ENCODE peak calls at places on chromosomes 12 and 14, in four cellular contexts. H, L, N and Y are unnamed samples.

GRCh38 chr12:40325349-40325960 is 100.7 kb downstream of the LRRK2 start:
- DNase-seq in N (peak; percentile 75), H (no peak), L (peak; percentile 4), Y (peak; percentile 44)

GRCh38 chr14:101201535-101202125 is 298.1 kb upstream of the RTL1 start:
- DNase-seq in H (peak; percentile 14), N (no peak), L (no peak), Y (peak; percentile 15)

GRCh38 chr12:103840399-103840880 is 594 bp downstream of the NT5DC3 start:
- DNase-seq in N (peak; percentile 28), L (peak; percentile 25), H (no peak), Y (no peak)

GRCh38 chr12:26318661-26319068 is 123.3 kb downstream of the SSPN start:
- DNase-seq in N (peak; percentile 33), L (peak; percentile 89), H (no peak), Y (no peak)

GRCh38 chr12:1795785-1796514 is 24.4 kb upstream of the LRTM2 start:
- DNase-seq in N (peak; percentile 89), H (peak; percentile 94), L (peak; percentile 81), Y (peak; percentile 90)

GRCh38 chr14:50488521-50488920 is 43.8 kb downstream of the MAP4K5 start:
- DNase-seq in H (no peak), L (no peak), N (no peak), Y (no peak)

GRCh38 chr12:18658829-18659228 is 79.0 kb downstream of the PLCZ1 start:
- DNase-seq in N (peak; percentile 25), L (peak; percentile 15), H (no peak), Y (no peak)

GRCh38 chr14:68820999-68821683 is 28.3 kb upstream of the ZFP36L1 start:
- DNase-seq in N (no peak), H (no peak), L (no peak), Y (no peak)

GRCh38 chr12:70449074-70449757 is 83.1 kb downstream of the KCNMB4 start:
- DNase-seq in H (no peak), N (no peak), L (peak; percentile 10), Y (no peak)

GRCh38 chr14:77838756-77839565 is 39.1 kb downstream of the ADCK1 start:
- DNase-seq in H (no peak), N (no peak), L (no peak), Y (no peak)

GRCh38 chr12:116303076-116303465 is 25.6 kb upstream of the MED13L start:
- DNase-seq in L (no peak), H (no peak), N (no peak), Y (no peak)

GRCh38 chr12:50597200-50598195 is 92.7 kb downstream of the DIP2B start:
- DNase-seq in N (peak; percentile 46), H (no peak), L (peak; percentile 93), Y (no peak)

GRCh38 chr12:52175411-52176350 is 16.1 kb downstream of the KRT80 start:
- DNase-seq in N (no peak), L (no peak), H (no peak), Y (peak; percentile 61)

GRCh38 chr12:57320639-57321038 is 69.7 kb upstream of the STAC3 start:
- DNase-seq in N (no peak), L (peak; percentile 17), H (no peak), Y (no peak)

GRCh38 chr12:14066021-14066420 is 84.6 kb upstream of the GRIN2B start:
- DNase-seq in H (no peak), N (peak; percentile 56), L (no peak), Y (no peak)

GRCh38 chr12:23542187-23542586 is 407.3 kb downstream of the SOX5 start:
- DNase-seq in N (peak; percentile 37), L (no peak), H (no peak), Y (no peak)

GRCh38 chr14:56858422-56858821 is 48.1 kb upstream of the OTX2 start:
- DNase-seq in H (no peak), L (no peak), N (peak; percentile 91), Y (no peak)

GRCh38 chr12:115810166-115810565 is 467.3 kb downstream of the MED13L start:
- DNase-seq in H (no peak), L (no peak), N (no peak), Y (no peak)

GRCh38 chr12:123151679-123152454 is 977 bp upstream of the PITPNM2 start:
- DNase-seq in L (no peak), N (peak; percentile 47), H (no peak), Y (peak; percentile 53)

GRCh38 chr12:122363782-122364181 is 58.7 kb downstream of the CLIP1 start:
- DNase-seq in H (no peak), N (no peak), L (no peak), Y (no peak)

GRCh38 chr14:47155395-47155794 is 503.8 kb upstream of the RPL10L start:
- DNase-seq in N (no peak), H (no peak), L (no peak), Y (no peak)

GRCh38 chr12:115212356-115212755 is 528.4 kb upstream of the TBX3 start:
- DNase-seq in N (no peak), L (no peak), H (no peak), Y (no peak)

GRCh38 chr14:104939666-104940410 is 15.2 kb downstream of the PLD4 start:
- DNase-seq in N (no peak), L (no peak), H (no peak), Y (no peak)

GRCh38 chr14:99860219-99860618 is 67.0 kb downstream of the EML1 start:
- DNase-seq in L (no peak), H (no peak), N (no peak), Y (no peak)

GRCh38 chr14:73272393-73272792 is 35.1 kb downstream of the PAPLN start:
- DNase-seq in N (no peak), H (no peak), L (no peak), Y (no peak)

GRCh38 chr12:124452576-124453391 is 114.6 kb downstream of the NCOR2 start:
- DNase-seq in L (no peak), H (no peak), N (no peak), Y (no peak)

GRCh38 chr14:61668267-61668666 is 27.0 kb upstream of the HIF1A start:
- DNase-seq in H (no peak), L (no peak), N (no peak), Y (no peak)

GRCh38 chr14:47710581-47710980 is 35.2 kb upstream of the MDGA2 start:
- DNase-seq in L (no peak), H (no peak), N (no peak), Y (no peak)

GRCh38 chr12:25236626-25237025 is 14.1 kb downstream of the KRAS start:
- DNase-seq in N (no peak), H (no peak), L (peak; percentile 51), Y (no peak)

GRCh38 chr14:77582511-77582910 is 33.9 kb downstream of the SPTLC2 start:
- DNase-seq in N (no peak), H (no peak), L (peak; percentile 61), Y (no peak)

GRCh38 chr12:84599539-84599938 is 313.1 kb downstream of the SLC6A15 start:
- DNase-seq in L (no peak), H (no peak), N (peak; percentile 83), Y (no peak)

GRCh38 chr12:111084605-111085004 is 164.2 kb upstream of the MYL2 start:
- DNase-seq in L (no peak), H (no peak), N (no peak), Y (no peak)

GRCh38 chr12:116656371-116656770 is 81.5 kb downstream of the SPRING1 start:
- DNase-seq in N (no peak), L (no peak), H (no peak), Y (no peak)

GRCh38 chr12:12881495-12881894 is 9.9 kb upstream of the GPRC5A start:
- DNase-seq in H (no peak), N (no peak), L (peak; percentile 79), Y (no peak)

GRCh38 chr12:12874014-12874413 is 17.3 kb upstream of the GPRC5A start:
- DNase-seq in N (no peak), H (no peak), L (no peak), Y (no peak)

GRCh38 chr12:12880537-12880936 is 10.8 kb upstream of the GPRC5A start:
- DNase-seq in L (no peak), N (no peak), H (no peak), Y (no peak)

GRCh38 chr12:12877145-12877544 is 14.2 kb upstream of the GPRC5A start:
- DNase-seq in H (no peak), L (no peak), N (no peak), Y (no peak)

GRCh38 chr12:12877789-12878455 is 13.4 kb upstream of the GPRC5A start:
- DNase-seq in N (no peak), L (no peak), H (no peak), Y (no peak)
- H3K4me2 ChIP-seq in N (no peak overlapping the region), L (no peak overlapping the region), H (no peak overlapping the region), Y (no peak overlapping the region)

DNA sequence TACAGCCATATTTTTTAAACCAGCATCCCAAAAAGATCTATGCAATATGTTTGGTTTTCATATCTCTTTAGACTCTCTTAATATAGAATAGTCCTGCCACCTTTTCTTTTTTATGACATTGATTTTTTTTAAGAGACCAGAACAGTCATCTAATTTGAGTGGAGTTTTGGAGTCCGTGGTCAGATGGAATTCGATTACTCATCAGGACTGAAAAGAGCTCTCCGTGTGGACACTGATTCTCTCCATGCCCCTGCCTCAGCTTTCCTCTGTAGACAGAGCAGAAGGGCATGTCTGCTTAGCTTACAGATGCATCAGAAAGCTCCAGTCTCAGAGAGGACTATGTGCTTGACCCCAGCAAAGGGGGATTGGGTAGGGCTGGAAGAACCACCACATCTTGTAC is 27.8 kb downstream of the SMCO2 start:
- DNase-seq in H (no peak), L (peak; percentile 85), N (no peak), Y (no peak)
- H4K5ac ChIP-seq in H (no peak overlapping the region), L (no peak overlapping the region), N (no peak overlapping the region), Y (no peak overlapping the region)

GRCh38 chr14:23403139-23403438 is 5.0 kb downstream of the MYH6 start:
- DNase-seq in N (no peak), L (no peak), H (no peak), Y (no peak)
- H3K4me2 ChIP-seq in N (no peak overlapping the region), L (no peak overlapping the region), H (no peak overlapping the region), Y (no peak overlapping the region)

GRCh38 chr14:94173471-94173884 is 644 bp upstream of the PPP4R4 start:
- DNase-seq in N (no peak), L (no peak), H (peak; percentile 72), Y (no peak)

GRCh38 chr14:94174622-94175402 is 690 bp downstream of the PPP4R4 start:
- DNase-seq in N (peak; percentile 66), L (no peak), H (peak; percentile 72), Y (peak; percentile 58)

GRCh38 chr14:94173885-94174621 is at the start of gene PPP4R4:
- DNase-seq in H (peak; percentile 95), N (peak; percentile 95), L (peak; percentile 70), Y (peak; percentile 96)

GRCh38 chr14:94176808-94177207 is 2.7 kb downstream of the PPP4R4 start:
- DNase-seq in H (no peak), L (no peak), N (no peak), Y (no peak)

DNA sequence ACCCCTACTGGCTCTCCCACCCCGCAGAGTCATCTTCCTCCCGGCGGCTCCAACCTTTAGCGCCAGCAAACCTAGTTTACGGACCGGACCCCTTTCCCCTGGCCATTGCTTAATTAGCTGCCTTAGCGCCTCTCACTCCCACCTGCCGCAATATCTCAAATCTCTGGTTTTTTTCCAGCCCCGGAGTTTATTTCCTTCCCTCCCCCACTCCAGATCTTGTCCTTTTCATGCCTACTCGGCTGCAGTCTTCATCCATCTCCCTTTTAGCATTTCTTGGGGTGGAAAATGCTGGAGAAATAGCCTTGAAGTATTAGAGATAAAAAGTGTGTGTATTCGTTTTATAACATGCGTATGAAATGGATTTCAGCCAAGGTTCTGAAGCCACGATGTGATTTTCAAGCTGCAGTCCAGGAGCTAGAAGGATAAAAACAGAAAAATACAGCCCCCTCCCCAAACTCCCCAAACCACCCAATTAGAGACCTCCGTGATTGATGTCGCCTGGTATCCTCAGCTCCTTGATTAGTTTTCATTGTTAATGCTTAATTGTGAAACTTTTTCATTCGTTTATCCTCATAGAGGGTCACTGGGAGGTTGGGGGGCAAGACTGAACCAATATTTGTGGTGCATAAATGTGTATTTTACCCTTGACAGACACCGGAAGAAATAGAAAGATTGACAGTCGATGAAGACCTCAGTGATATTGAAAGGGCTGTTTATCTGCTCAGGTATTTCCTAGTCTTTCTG is 1.5 kb downstream of the PPP4R4 start:
- DNase-seq in N (no peak), L (no peak), H (no peak), Y (no peak)
- H4K5ac ChIP-seq in N (no peak overlapping the region), L (no peak overlapping the region), H (no peak overlapping the region), Y (no peak overlapping the region)